ENCODE peak calls at places on chromosomes 7 and 10, in six cellular contexts. One of them, this sample, is unnamed. For H3K27me3, the result is how much of the 10 kb centered on the place peaks cover.

GRCh38 chr10:15106352-15107013 is 9.3 kb downstream of the RPP38 start:
- DNase-seq in colonic mucosa: peak
- DNase-seq in SK-N-SH: peak
- DNase-seq in uterus: peak
- DNase-seq in SJSA1: peak
- DNase-seq in HepG2: peak
- DNase-seq in this sample: peak

GRCh38 chr10:129547583-129547982 is 80.5 kb downstream of the MGMT start:
- DNase-seq in colonic mucosa: no peak
- DNase-seq in SK-N-SH: no peak
- DNase-seq in uterus: no peak
- DNase-seq in SJSA1: no peak
- DNase-seq in HepG2: no peak
- DNase-seq in this sample: no peak

GRCh38 chr10:15254808-15255655 is 86.5 kb upstream of the NMT2 start:
- DNase-seq in colonic mucosa: no peak
- DNase-seq in SK-N-SH: no peak
- DNase-seq in uterus: no peak
- DNase-seq in SJSA1: no peak
- DNase-seq in HepG2: no peak
- DNase-seq in this sample: no peak

GRCh38 chr10:44703241-44704155 is 207.6 kb upstream of the TMEM72 start:
- DNase-seq in colonic mucosa: no peak
- DNase-seq in SK-N-SH: no peak
- DNase-seq in uterus: no peak
- DNase-seq in SJSA1: peak
- DNase-seq in HepG2: no peak
- DNase-seq in this sample: no peak

GRCh38 chr10:62856021-62856420 is 39.9 kb upstream of the EGR2 start:
- DNase-seq in colonic mucosa: no peak
- DNase-seq in SK-N-SH: no peak
- DNase-seq in uterus: no peak
- DNase-seq in SJSA1: no peak
- DNase-seq in HepG2: no peak
- DNase-seq in this sample: no peak

GRCh38 chr10:28652703-28653102 is 24.6 kb upstream of the BAMBI start:
- DNase-seq in colonic mucosa: no peak
- DNase-seq in SK-N-SH: no peak
- DNase-seq in uterus: no peak
- DNase-seq in SJSA1: no peak
- DNase-seq in HepG2: no peak
- DNase-seq in this sample: no peak

GRCh38 chr7:148385009-148385682 is 205.4 kb upstream of the C7orf33 start:
- DNase-seq in colonic mucosa: no peak
- DNase-seq in SK-N-SH: no peak
- DNase-seq in uterus: no peak
- DNase-seq in SJSA1: no peak
- DNase-seq in HepG2: no peak
- DNase-seq in this sample: no peak

GRCh38 chr10:65341323-65341922 is 1584.4 kb upstream of the LRRTM3 start:
- DNase-seq in colonic mucosa: no peak
- DNase-seq in SK-N-SH: no peak
- DNase-seq in uterus: no peak
- DNase-seq in SJSA1: no peak
- DNase-seq in HepG2: no peak
- DNase-seq in this sample: no peak

GRCh38 chr7:149869291-149869650 is 4.5 kb upstream of the ATP6V0E2 start:
- DNase-seq in colonic mucosa: peak
- DNase-seq in SK-N-SH: no peak
- DNase-seq in uterus: no peak
- DNase-seq in SJSA1: no peak
- DNase-seq in HepG2: no peak
- DNase-seq in this sample: no peak

GRCh38 chr7:155577509-155577905 is 31.1 kb upstream of the CNPY1 start:
- DNase-seq in colonic mucosa: no peak
- DNase-seq in SK-N-SH: no peak
- DNase-seq in uterus: no peak
- DNase-seq in SJSA1: no peak
- DNase-seq in HepG2: no peak
- DNase-seq in this sample: no peak

GRCh38 chr7:2856388-2857169 is 12.5 kb upstream of the GNA12 start:
- DNase-seq in colonic mucosa: no peak
- DNase-seq in SK-N-SH: no peak
- DNase-seq in uterus: no peak
- DNase-seq in SJSA1: no peak
- DNase-seq in HepG2: peak
- DNase-seq in this sample: no peak

GRCh38 chr10:73803680-73804286 is 7.6 kb downstream of the NDST2 start:
- DNase-seq in colonic mucosa: no peak
- DNase-seq in SK-N-SH: no peak
- DNase-seq in uterus: no peak
- DNase-seq in SJSA1: no peak
- DNase-seq in HepG2: no peak
- DNase-seq in this sample: no peak
- H3K27me3 ChIP-seq in colonic mucosa: under half
- H3K27me3 ChIP-seq in SK-N-SH: under half
- H3K27me3 ChIP-seq in uterus: under half
- H3K27me3 ChIP-seq in SJSA1: under half
- H3K27me3 ChIP-seq in HepG2: under half
- H3K27me3 ChIP-seq in this sample: under half

GRCh38 chr7:45919231-45919825 is 1.7 kb downstream of the IGFBP3 start:
- DNase-seq in colonic mucosa: no peak
- DNase-seq in SK-N-SH: no peak
- DNase-seq in uterus: no peak
- DNase-seq in SJSA1: no peak
- DNase-seq in HepG2: no peak
- DNase-seq in this sample: no peak

GRCh38 chr7:45915606-45916005 is 5.5 kb downstream of the IGFBP3 start:
- DNase-seq in colonic mucosa: no peak
- DNase-seq in SK-N-SH: no peak
- DNase-seq in uterus: no peak
- DNase-seq in SJSA1: no peak
- DNase-seq in HepG2: no peak
- DNase-seq in this sample: no peak

GRCh38 chr7:45918556-45918955 is 2.5 kb downstream of the IGFBP3 start:
- DNase-seq in colonic mucosa: no peak
- DNase-seq in SK-N-SH: no peak
- DNase-seq in uterus: no peak
- DNase-seq in SJSA1: peak
- DNase-seq in HepG2: no peak
- DNase-seq in this sample: no peak

GRCh38 chr7:45917064-45917463 is 4.0 kb downstream of the IGFBP3 start:
- DNase-seq in colonic mucosa: no peak
- DNase-seq in SK-N-SH: no peak
- DNase-seq in uterus: no peak
- DNase-seq in SJSA1: no peak
- DNase-seq in HepG2: no peak
- DNase-seq in this sample: no peak

DNA sequence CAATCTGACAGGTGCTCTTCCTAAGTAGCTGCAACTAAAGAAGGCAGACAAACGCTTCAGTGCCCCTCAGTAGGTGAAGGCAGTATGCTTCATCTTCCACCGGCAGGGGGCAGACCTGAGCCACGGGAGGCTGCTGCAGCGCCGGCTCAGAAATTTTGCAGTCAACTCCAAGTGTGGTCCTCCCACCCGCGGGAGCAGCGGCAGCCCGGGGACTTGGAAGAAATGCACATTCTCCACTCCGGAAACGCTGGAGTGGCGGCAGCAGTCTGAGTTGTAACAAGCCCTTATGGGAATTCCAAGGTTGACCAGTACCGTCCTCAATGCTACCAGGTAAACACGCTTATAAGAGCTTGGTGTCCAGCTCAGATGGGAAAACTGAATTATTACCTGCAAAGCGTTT is 3.4 kb downstream of the IGFBP3 start:
- DNase-seq in colonic mucosa: peak
- DNase-seq in SK-N-SH: peak
- DNase-seq in uterus: peak
- DNase-seq in SJSA1: peak
- DNase-seq in HepG2: peak
- DNase-seq in this sample: peak
- H3K27me3 ChIP-seq in colonic mucosa: under half
- H3K27me3 ChIP-seq in SK-N-SH: under half
- H3K27me3 ChIP-seq in uterus: under half
- H3K27me3 ChIP-seq in SJSA1: under half
- H3K27me3 ChIP-seq in HepG2: under half
- H3K27me3 ChIP-seq in this sample: under half

DNA sequence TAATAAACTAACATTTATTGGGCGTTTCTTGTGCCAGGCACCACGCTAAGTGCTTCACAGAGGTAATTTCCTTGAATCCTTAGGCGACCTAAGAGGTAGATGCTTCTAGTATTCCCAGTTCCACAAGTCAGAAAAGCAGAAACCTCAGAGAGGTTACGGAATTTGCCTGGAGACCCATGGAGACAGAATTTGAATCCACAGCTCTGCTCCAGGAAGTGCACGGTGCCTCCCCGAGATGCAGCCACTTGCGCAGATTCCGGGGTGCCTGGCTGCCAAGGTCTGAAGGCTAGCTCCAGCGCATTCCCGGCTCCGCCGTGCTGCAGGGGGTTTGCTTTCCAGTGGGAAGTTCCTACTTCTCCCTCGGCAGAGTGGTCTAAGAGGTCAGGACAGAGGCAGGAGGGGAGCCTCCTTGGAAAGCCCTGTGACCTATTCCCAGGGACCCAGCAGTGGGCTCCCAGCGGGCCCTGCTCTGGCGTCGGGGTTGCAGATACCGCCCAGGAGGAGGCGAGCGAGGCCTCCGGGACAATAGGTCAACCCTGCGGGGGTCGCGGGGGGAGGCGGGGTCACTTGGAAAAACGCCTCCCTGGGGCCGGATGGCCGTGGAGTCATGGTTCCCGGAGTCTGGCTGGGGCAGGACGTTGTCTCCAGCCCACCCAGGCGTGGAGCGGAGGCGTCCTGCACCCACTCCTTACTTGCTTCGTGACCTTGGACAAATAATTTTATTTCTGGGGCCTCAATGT is 10.1 kb upstream of the NKX2-3 start:
- DNase-seq in colonic mucosa: peak
- DNase-seq in SK-N-SH: peak
- DNase-seq in uterus: no peak
- DNase-seq in SJSA1: no peak
- DNase-seq in HepG2: no peak
- DNase-seq in this sample: no peak
- H3K27me3 ChIP-seq in colonic mucosa: half or more
- H3K27me3 ChIP-seq in SK-N-SH: half or more
- H3K27me3 ChIP-seq in uterus: half or more
- H3K27me3 ChIP-seq in SJSA1: under half
- H3K27me3 ChIP-seq in HepG2: under half
- H3K27me3 ChIP-seq in this sample: under half

GRCh38 chr7:157004050-157004838 is 6.2 kb downstream of the MNX1 start:
- DNase-seq in colonic mucosa: no peak
- DNase-seq in SK-N-SH: peak
- DNase-seq in uterus: no peak
- DNase-seq in SJSA1: no peak
- DNase-seq in HepG2: no peak
- DNase-seq in this sample: peak
- H3K27me3 ChIP-seq in colonic mucosa: under half
- H3K27me3 ChIP-seq in SK-N-SH: half or more
- H3K27me3 ChIP-seq in uterus: half or more
- H3K27me3 ChIP-seq in SJSA1: half or more
- H3K27me3 ChIP-seq in HepG2: under half
- H3K27me3 ChIP-seq in this sample: under half

This sample was measured in aorta.